ENCODE peak calls at places on chromosomes 5 and 9, in nine cellular contexts. U is body of pancreas; S is suprapubic skin; A is upper lobe of right lung; M is uterus; X is heart right ventricle; Y is left ventricle myocardium inferior; O is H1; T is CD8-positive, alpha-beta T cell. R is an unnamed sample.

GRCh38 chr5:167412506-167412905 is 878.9 kb upstream of the WWC1 start:
- DNase-seq in U (no peak), S (no peak), A (no peak), M (no peak), X (no peak), Y (no peak), O (no peak), T (no peak), R (no peak)

GRCh38 chr5:154740483-154740882 is 14.7 kb upstream of the LARP1 start:
- DNase-seq in U (peak; percentile 35), S (peak; percentile 67), A (no peak), M (peak; percentile 51), X (peak; percentile 50), Y (peak; percentile 72), O (no peak), T (no peak), R (no peak)

GRCh38 chr5:106510321-106510720 is 1160.4 kb downstream of the EFNA5 start:
- DNase-seq in U (no peak), S (no peak), A (no peak), M (no peak), X (no peak), Y (no peak), O (no peak), T (no peak), R (no peak)

GRCh38 chr9:120423812-120424211 is 156.2 kb downstream of the CDK5RAP2 start:
- DNase-seq in U (no peak), S (no peak), A (no peak), M (no peak), X (no peak), Y (no peak), O (no peak), T (no peak), R (no peak)

GRCh38 chr5:163548649-163549048 is 43.2 kb downstream of the MAT2B start:
- DNase-seq in U (no peak), S (no peak), A (no peak), M (no peak), X (no peak), Y (no peak), O (no peak), T (no peak), R (no peak)

GRCh38 chr5:127705120-127705892 is 2.1 kb downstream of the CCDC192 start:
- DNase-seq in U (no peak), S (no peak), A (no peak), M (no peak), X (peak; percentile 23), Y (no peak), O (no peak), T (no peak), R (no peak)

GRCh38 chr9:107712390-107712789 is 222.8 kb upstream of the KLF4 start:
- DNase-seq in U (no peak), S (peak; percentile 35), A (no peak), M (no peak), X (no peak), Y (no peak), O (no peak), T (no peak), R (no peak)

GRCh38 chr5:137073192-137073591 is 425.9 kb downstream of the SPOCK1 start:
- DNase-seq in U (no peak), S (no peak), A (no peak), M (no peak), X (no peak), Y (no peak), O (no peak), T (no peak), R (no peak)

GRCh38 chr9:108786756-108787663 is 68.8 kb downstream of the ACTL7B start:
- DNase-seq in U (no peak), S (no peak), A (no peak), M (no peak), X (no peak), Y (no peak), O (no peak), T (no peak), R (peak; percentile 82)

GRCh38 chr9:3898371-3899218 is 372.8 kb upstream of the RFX3 start:
- DNase-seq in U (no peak), S (no peak), A (no peak), M (no peak), X (no peak), Y (no peak), O (no peak), T (no peak), R (no peak)

GRCh38 chr5:2087980-2088379 is 205.3 kb upstream of the IRX4 start:
- DNase-seq in U (no peak), S (no peak), A (no peak), M (no peak), X (no peak), Y (no peak), O (no peak), T (no peak), R (no peak)

GRCh38 chr5:128111818-128112448 is 28.4 kb downstream of the SLC12A2 start:
- DNase-seq in U (no peak), S (no peak), A (no peak), M (no peak), X (no peak), Y (no peak), O (no peak), T (no peak), R (no peak)

GRCh38 chr9:121592265-121592664 is 59.2 kb upstream of the DAB2IP start:
- DNase-seq in U (no peak), S (no peak), A (no peak), M (no peak), X (no peak), Y (no peak), O (no peak), T (no peak), R (no peak)

GRCh38 chr9:20209421-20210340 is 412.6 kb downstream of the MLLT3 start:
- DNase-seq in U (no peak), S (no peak), A (no peak), M (no peak), X (no peak), Y (no peak), O (no peak), T (peak; percentile 27), R (no peak)

DNA sequence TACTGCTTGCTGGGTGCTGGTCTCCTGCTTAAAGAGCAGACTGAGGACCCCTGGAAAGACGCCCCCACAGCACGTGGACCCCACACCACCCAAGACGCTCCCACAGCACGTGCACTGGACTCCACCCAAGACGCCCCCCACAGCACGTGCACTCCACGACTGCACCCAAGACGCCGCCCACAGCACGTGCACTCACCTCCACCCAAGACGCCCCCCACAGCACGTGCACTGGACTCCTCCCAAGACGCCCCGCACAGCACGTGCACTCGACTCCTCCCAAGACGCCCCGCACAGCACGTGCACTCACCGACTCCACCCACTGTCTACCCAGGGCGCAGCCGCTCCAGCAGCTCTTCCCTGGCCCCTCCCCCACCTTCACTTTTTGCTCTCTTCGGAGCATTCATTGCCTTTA is 50.5 kb downstream of the EHMT1 start:
- DNase-seq in U (no peak), S (no peak), A (peak; percentile 43), M (no peak), X (no peak), Y (no peak), O (no peak), T (no peak), R (no peak)
- H3K4me1 ChIP-seq in U (peaks cover 73% of the 10 kb centered on the region), S (peaks cover 42% of the 10 kb centered on the region), A (peaks cover 34% of the 10 kb centered on the region), M (peaks cover 17% of the 10 kb centered on the region), X (peaks cover 31% of the 10 kb centered on the region), Y (peaks cover 63% of the 10 kb centered on the region), O (peaks cover 39% of the 10 kb centered on the region), T (peaks cover 34% of the 10 kb centered on the region), R (no peaks in the 10 kb centered on the region)

DNA sequence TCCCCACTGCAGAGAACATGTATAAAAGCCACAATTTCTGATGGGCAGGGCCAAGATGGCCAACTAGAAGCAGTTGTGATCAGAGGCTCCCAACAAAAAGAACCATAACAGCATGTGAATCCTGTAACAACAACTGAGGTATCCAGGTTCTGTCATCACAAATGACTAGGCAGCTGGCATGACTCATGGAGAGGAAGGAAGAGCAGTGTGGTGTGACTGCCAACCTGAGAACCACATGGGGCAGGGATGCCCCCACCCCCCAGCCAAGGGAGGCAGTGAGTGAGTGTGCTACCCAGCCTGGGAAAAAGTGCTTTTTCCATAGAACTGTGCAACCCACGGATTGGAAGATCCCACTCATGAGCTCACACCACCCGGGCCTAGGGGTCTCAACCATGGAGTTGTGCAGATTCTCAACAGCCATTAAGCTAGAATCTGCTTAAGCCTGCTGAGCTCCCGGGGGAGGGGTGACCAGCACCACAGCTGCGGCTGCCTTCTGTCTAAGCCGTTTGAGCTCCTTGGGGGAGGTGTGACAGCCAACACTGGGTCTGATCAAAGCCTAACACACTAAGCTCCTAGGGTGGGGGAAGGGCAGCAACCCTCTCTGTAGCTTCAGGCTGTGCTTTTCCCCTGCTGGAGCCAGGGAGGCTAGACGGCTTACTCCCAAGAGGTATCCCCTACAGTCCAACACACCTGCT is 80.1 kb upstream of the DMAC1 start:
- DNase-seq in U (no peak), S (no peak), A (no peak), M (no peak), X (no peak), Y (no peak), O (peak; percentile 10), T (peak; percentile 15), R (no peak)
- H3K27ac ChIP-seq in U (no peak overlapping the region), S (no peak overlapping the region), A (no peak overlapping the region), M (no peak overlapping the region), X (no peak overlapping the region), Y (no peak overlapping the region), O (no peak overlapping the region), T (no peak overlapping the region), R (no peak overlapping the region)

DNA sequence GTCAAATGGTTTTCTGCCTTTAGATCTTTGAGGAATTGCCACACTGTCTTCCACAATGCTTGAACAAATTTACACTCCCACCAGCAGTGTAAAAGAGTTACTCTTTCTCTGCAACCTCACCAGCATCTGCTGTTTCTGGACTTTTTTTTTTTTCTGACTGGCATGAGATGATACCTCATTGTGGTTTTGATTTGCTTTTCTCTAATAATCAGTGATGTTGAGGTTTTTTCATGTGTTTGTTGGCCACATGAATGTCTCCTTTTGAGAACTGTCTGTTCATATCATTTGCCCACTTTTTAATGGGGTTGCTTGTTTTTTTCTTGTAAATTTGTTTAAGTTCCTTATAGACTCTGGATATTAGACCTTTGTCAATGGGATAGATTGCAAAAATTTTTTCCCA is 129.2 kb upstream of the PTGER4 start:
- DNase-seq in U (no peak), S (no peak), A (no peak), M (no peak), X (no peak), Y (no peak), O (no peak), T (no peak), R (no peak)
- H3K36me3 ChIP-seq in U (no peaks in the 10 kb centered on the region), S (no peaks in the 10 kb centered on the region), A (no peaks in the 10 kb centered on the region), M (no peaks in the 10 kb centered on the region), X (no peaks in the 10 kb centered on the region), Y (no peaks in the 10 kb centered on the region), O (no peaks in the 10 kb centered on the region), T (no peaks in the 10 kb centered on the region), R (no peaks in the 10 kb centered on the region)

DNA sequence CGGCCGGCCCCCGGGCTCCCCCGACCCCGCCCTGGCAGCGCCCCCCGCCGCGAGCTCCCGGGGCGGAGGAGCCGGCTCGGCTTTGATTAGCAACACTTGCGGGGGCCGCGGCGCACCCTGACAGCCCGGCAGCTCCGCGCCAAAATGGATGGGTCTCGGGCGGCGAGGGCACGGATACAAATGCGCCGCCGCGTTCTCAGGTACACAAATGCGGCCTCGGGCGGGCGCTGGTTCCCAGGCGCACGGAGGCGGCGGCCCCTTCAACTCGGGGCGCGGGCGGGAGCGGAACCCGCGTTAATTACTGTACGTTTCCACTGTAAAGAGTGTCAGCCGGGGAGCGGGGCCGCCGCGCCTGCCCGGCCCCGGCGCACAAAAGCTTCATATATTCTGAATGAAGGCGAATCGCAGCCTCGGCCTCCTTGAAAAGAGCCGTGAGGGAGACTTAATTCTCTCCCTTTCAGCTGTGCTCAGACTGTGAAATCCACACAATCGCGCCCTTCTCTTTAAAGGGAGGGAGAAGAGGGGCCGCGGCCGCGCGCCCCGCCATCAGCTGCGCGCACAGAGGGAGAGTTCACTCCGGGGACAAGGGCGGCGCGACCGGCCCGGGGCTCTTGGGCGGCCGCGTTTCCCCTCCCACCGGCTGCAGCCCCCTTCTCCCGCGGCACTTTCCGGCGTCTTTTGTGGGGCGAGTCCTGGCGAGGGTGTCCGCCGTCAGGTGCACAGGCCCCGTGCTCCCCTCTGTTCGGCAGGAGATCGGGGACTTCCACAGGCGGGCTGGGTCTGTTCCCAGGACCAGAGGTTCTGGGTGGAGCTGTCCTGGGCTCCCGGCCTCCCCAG is 27.0 kb downstream of the MSX2 start:
- DNase-seq in U (no peak), S (no peak), A (no peak), M (no peak), X (no peak), Y (no peak), O (no peak), T (no peak), R (no peak)
- H3K4me1 ChIP-seq in U (peaks cover 9% of the 10 kb centered on the region), S (peaks cover 18% of the 10 kb centered on the region), A (no peaks in the 10 kb centered on the region), M (no peaks in the 10 kb centered on the region), X (peaks cover 3% of the 10 kb centered on the region), Y (peaks cover 11% of the 10 kb centered on the region), O (no peaks in the 10 kb centered on the region), T (no peaks in the 10 kb centered on the region), R (no peaks in the 10 kb centered on the region)

R was measured in RWPE2.